ENCODE peak calls at places on chromosomes 3 and 15, in four cellular contexts. W is colonic mucosa, A is breast epithelium, H is astrocyte. D is an unnamed sample.

GRCh38 chr3:83226751-83227150 is 1465.3 kb upstream of the GBE1 start:
- DNase-seq in A (no peak), H (peak), W (no peak), D (no peak)

GRCh38 chr15:101499863-101500713 is 10.6 kb upstream of the PCSK6 start:
- DNase-seq in H (no peak), A (no peak), W (no peak), D (no peak)

GRCh38 chr3:184568918-184569829 is 7.6 kb downstream of the EPHB3 start:
- DNase-seq in A (peak), W (peak), H (peak), D (peak)

GRCh38 chr3:67018105-67018788 is 20.1 kb downstream of the KBTBD8 start:
- DNase-seq in H (no peak), W (peak), A (no peak), D (peak)

GRCh38 chr15:48373855-48374421 is 42.7 kb downstream of the DUT start:
- DNase-seq in H (peak), W (no peak), A (no peak), D (peak)

GRCh38 chr15:80199869-80200268 is 47.1 kb downstream of the FAH start:
- DNase-seq in W (peak), H (no peak), A (no peak), D (no peak)

GRCh38 chr15:68366314-68366713 is 65.6 kb downstream of the ITGA11 start:
- DNase-seq in H (no peak), A (no peak), W (no peak), D (no peak)

GRCh38 chr3:52299815-52300611 is 12.4 kb downstream of the GLYCTK start:
- DNase-seq in H (peak), A (no peak), W (no peak), D (peak)

GRCh38 chr3:183695569-183696364 is 1.8 kb upstream of the YEATS2 start:
- DNase-seq in W (no peak), H (no peak), A (no peak), D (no peak)

GRCh38 chr3:38985581-38985980 is 66.2 kb downstream of the SCN11A start:
- DNase-seq in A (no peak), W (no peak), H (peak), D (no peak)

GRCh38 chr15:84649706-84650105 is 4.4 kb downstream of the WDR73 start:
- DNase-seq in W (no peak), A (no peak), H (no peak), D (peak)

GRCh38 chr3:16463119-16463518 is 50.4 kb downstream of the RFTN1 start:
- DNase-seq in A (no peak), W (no peak), H (no peak), D (no peak)

GRCh38 chr3:46695177-46695961 is 1.9 kb upstream of the ALS2CL start:
- DNase-seq in W (peak), A (no peak), H (no peak), D (peak)

GRCh38 chr3:143427626-143428025 is 308.1 kb downstream of the CHST2 start:
- DNase-seq in W (no peak), H (no peak), A (no peak), D (no peak)

GRCh38 chr3:77514766-77515165 is 474.9 kb downstream of the ROBO2 start:
- DNase-seq in A (no peak), H (no peak), W (no peak), D (no peak)

GRCh38 chr3:64815691-64816225 is 128.0 kb upstream of the ADAMTS9 start:
- DNase-seq in H (no peak), A (no peak), W (no peak), D (peak)

GRCh38 chr3:65338571-65338970 is 650.8 kb upstream of the ADAMTS9 start:
- DNase-seq in W (no peak), A (no peak), H (peak), D (peak)

GRCh38 chr3:99475229-99475628 is 163.2 kb upstream of the COL8A1 start:
- DNase-seq in W (no peak), H (no peak), A (no peak), D (no peak)

GRCh38 chr3:46733026-46733800 is 15.5 kb upstream of the PRSS50 start:
- DNase-seq in A (no peak), H (no peak), W (no peak), D (peak)

GRCh38 chr3:23945903-23946751 is 1.0 kb downstream of the NR1D2 start:
- DNase-seq in A (peak), W (peak), H (peak), D (peak)

GRCh38 chr3:14508966-14509795 is 31.0 kb downstream of the GRIP2 start:
- DNase-seq in W (peak), H (no peak), A (peak), D (peak)

GRCh38 chr15:63502137-63502801 is 2.1 kb upstream of the USP3 start:
- DNase-seq in H (no peak), W (peak), A (peak), D (peak)

GRCh38 chr3:131602011-131602779 is 99.4 kb upstream of the MRPL3 start:
- DNase-seq in A (no peak), H (no peak), W (no peak), D (no peak)

GRCh38 chr3:179882322-179882721 is 154.4 kb downstream of the PEX5L start:
- DNase-seq in A (no peak), W (no peak), H (peak), D (no peak)

GRCh38 chr15:62391565-62392262 is 226.6 kb upstream of the C2CD4B start:
- DNase-seq in H (peak), W (peak), A (peak), D (peak)

GRCh38 chr3:123750659-123751420 is 133.3 kb downstream of the MYLK start:
- DNase-seq in A (no peak), H (peak), W (peak), D (peak)

GRCh38 chr15:88765212-88765611 is 38.0 kb upstream of the ACAN start:
- DNase-seq in H (no peak), W (no peak), A (no peak), D (no peak)

GRCh38 chr3:152403632-152404066 is 134.9 kb downstream of the MBNL1 start:
- DNase-seq in A (no peak), H (peak), W (no peak), D (no peak)

GRCh38 chr3:152267831-152268500 is 763 bp upstream of the MBNL1 start:
- DNase-seq in W (no peak), H (no peak), A (no peak), D (peak)

GRCh38 chr3:20066848-20067617 is 26.8 kb downstream of the KAT2B start:
- DNase-seq in W (no peak), A (no peak), H (no peak), D (peak)

GRCh38 chr3:33271324-33271723 is 5.9 kb upstream of the FBXL2 start:
- DNase-seq in H (no peak), W (no peak), A (no peak), D (no peak)

GRCh38 chr15:40038267-40038653 is 721 bp downstream of the SRP14 start:
- DNase-seq in A (no peak), W (no peak), H (peak), D (peak)

GRCh38 chr3:66744521-66744920 is 243.7 kb upstream of the LRIG1 start:
- DNase-seq in W (no peak), A (no peak), H (no peak), D (no peak)

GRCh38 chr3:194772241-194773000 is 86.7 kb downstream of the FAM43A start:
- DNase-seq in W (no peak), H (no peak), A (no peak), D (no peak)

GRCh38 chr15:27977656-27978055 is 121.5 kb downstream of the OCA2 start:
- DNase-seq in A (no peak), W (no peak), H (peak), D (no peak)

GRCh38 chr15:59317211-59317610 is 55.5 kb downstream of the MYO1E start:
- DNase-seq in A (no peak), H (no peak), W (no peak), D (no peak)

GRCh38 chr3:100992086-100993033 is 861 bp downstream of the ABI3BP start:
- DNase-seq in H (no peak), A (no peak), W (peak), D (peak)

GRCh38 chr3:126683506-126683905 is 20.5 kb upstream of the CHCHD6 start:
- DNase-seq in H (no peak), W (no peak), A (no peak), D (no peak)

GRCh38 chr15:97993310-97993738 is 32.8 kb downstream of the ARRDC4 start:
- DNase-seq in H (no peak), A (no peak), W (no peak), D (no peak)
- H3K4me3 ChIP-seq in H (no peak), A (no peak), W (no peak), D (no peak)

DNA sequence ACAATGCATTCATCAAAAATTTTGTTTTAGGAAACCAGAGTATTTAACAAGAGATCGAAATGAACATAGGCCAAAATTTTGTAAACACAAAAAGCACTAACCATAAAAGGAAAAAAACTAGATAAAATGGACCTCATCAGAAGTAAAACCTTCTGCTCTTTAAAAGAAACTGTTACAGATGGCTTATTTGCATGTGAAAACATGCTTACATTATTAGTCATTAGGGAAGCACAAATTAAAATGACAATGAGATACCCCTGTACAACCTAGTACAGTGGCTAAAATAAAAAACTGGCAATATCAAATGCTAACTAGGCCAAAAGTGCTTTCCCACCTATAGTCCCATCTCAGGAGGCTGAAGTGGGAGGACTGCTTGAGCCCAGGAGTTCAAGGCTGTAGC is 19.3 kb downstream of the UBR1 start:
- DNase-seq in W (no peak), H (peak), A (no peak), D (peak)
- H3K4me3 ChIP-seq in W (no peak), H (no peak), A (no peak), D (no peak)

GRCh38 chr15:81281176-81281735 is 42.7 kb downstream of the STARD5 start:
- DNase-seq in A (no peak), H (no peak), W (no peak), D (no peak)
- H3K4me3 ChIP-seq in A (no peak), H (no peak), W (no peak), D (no peak)

GRCh38 chr15:66401130-66402021 is 14.7 kb downstream of the MAP2K1 start:
- DNase-seq in W (no peak), A (no peak), H (peak), D (no peak)
- H3K4me3 ChIP-seq in W (no peak), A (no peak), H (no peak), D (no peak)

DNA sequence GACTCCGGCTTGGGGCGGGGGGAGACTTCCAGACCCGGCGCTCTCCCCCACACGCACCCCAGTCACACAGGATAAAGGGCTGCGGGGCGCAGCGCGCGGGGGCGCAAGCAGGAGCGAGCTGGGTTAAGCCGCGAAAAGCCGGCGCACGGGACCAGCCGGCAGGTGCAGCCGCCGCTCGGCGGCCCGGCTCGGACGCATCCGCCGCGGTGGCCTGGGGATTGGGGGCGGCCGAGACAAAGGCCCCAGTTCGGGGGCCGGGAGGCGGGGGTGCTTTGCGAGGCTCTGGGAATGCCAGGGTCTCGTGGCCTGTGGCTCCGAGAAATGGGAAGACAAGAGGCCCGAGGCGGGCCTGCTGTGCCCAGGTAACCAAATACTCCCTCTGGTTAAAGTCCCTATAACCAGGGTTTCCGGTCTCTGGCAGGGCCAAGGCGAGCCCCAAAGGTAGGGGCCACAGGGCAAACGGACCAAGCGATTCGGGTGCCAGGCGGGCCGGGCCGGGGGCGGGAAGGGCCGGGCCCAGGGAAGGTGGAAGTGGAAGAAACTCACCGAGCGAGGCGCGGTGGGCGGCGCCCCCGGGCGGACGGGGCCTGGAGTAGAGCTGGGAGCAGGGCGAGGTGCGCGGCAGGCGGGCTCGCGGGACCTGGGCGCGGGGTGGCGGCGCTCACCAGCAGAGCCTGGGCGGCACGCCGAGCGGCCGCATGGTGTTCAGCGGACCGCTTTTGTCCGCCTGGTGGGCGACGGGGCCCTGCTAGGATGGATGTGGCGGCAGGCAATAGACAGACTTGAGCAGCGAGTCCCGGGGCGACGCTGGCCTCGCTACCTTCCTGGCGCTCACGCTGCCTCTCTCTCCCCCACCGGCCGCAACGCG is at the start of gene GATA2:
- DNase-seq in A (no peak), H (no peak), W (no peak), D (no peak)
- H3K4me3 ChIP-seq in A (peak), H (no peak), W (no peak), D (no peak)

D was measured in cardiac fibroblast.